ENCODE peak calls at places on chromosomes 12 and 14, in six cellular contexts. M is SK-N-SH, R is HCT116, C is GM23248, Z is fibroblast of lung, B is astrocyte. P is an unnamed sample. For H3K4me1, the result is how much of the 10 kb centered on the place peaks cover.

GRCh38 chr14:62844546-62844945 is 200.7 kb downstream of the KCNH5 start:
- DNase-seq in M (no peak), R (no peak), C (no peak), Z (no peak), B (no peak), P (no peak)

GRCh38 chr14:33589334-33589733 is 361.5 kb downstream of the EGLN3 start:
- DNase-seq in M (no peak), R (no peak), C (peak), Z (peak), B (peak), P (peak)

GRCh38 chr12:124428136-124428791 is 133.4 kb downstream of the RFLNA start:
- DNase-seq in M (peak), R (no peak), C (peak), Z (peak), B (peak), P (peak)

GRCh38 chr12:124452576-124453391 is 114.6 kb downstream of the NCOR2 start:
- DNase-seq in M (no peak), R (no peak), C (no peak), Z (no peak), B (no peak), P (no peak)

GRCh38 chr12:13962699-13963098 is 18.7 kb downstream of the GRIN2B start:
- DNase-seq in M (peak), R (peak), C (peak), Z (no peak), B (no peak), P (no peak)

GRCh38 chr14:44316647-44317432 is 190.2 kb downstream of the FSCB start:
- DNase-seq in M (no peak), R (peak), C (peak), Z (peak), B (peak), P (peak)

GRCh38 chr12:51976376-51977160 is 25.1 kb downstream of the ACVR1B start:
- DNase-seq in M (no peak), R (no peak), C (peak), Z (peak), B (peak), P (peak)

GRCh38 chr12:108236366-108236765 is 102.7 kb downstream of the CMKLR1 start:
- DNase-seq in M (no peak), R (no peak), C (no peak), Z (no peak), B (no peak), P (no peak)

GRCh38 chr12:43111608-43112007 is 440.4 kb downstream of the ADAMTS20 start:
- DNase-seq in M (no peak), R (no peak), C (no peak), Z (no peak), B (peak), P (no peak)

GRCh38 chr12:54723653-54724256 is 75.6 kb upstream of the DCD start:
- DNase-seq in M (no peak), R (peak), C (peak), Z (peak), B (no peak), P (peak)

GRCh38 chr12:53781218-53781801 is 29.5 kb upstream of the CISTR start:
- DNase-seq in M (no peak), R (no peak), C (no peak), Z (no peak), B (no peak), P (no peak)

GRCh38 chr12:68236421-68237059 is 10.9 kb upstream of the IL26 start:
- DNase-seq in M (no peak), R (no peak), C (peak), Z (no peak), B (no peak), P (peak)

GRCh38 chr12:118979763-118980406 is 1.5 kb upstream of the SRRM4 start:
- DNase-seq in M (peak), R (peak), C (peak), Z (peak), B (peak), P (peak)

GRCh38 chr14:97328743-97329142 is 531.6 kb downstream of the VRK1 start:
- DNase-seq in M (no peak), R (no peak), C (no peak), Z (no peak), B (no peak), P (no peak)

GRCh38 chr12:70920251-70920851 is at the start of gene PTPRR:
- DNase-seq in M (peak), R (no peak), C (no peak), Z (no peak), B (no peak), P (no peak)

GRCh38 chr12:65533177-65533883 is 254.8 kb downstream of the MSRB3 start:
- DNase-seq in M (no peak), R (peak), C (no peak), Z (peak), B (peak), P (no peak)

GRCh38 chr12:12946686-12947355 is 5.1 kb downstream of the GPRC5D start:
- DNase-seq in M (no peak), R (no peak), C (peak), Z (no peak), B (no peak), P (no peak)

GRCh38 chr12:41224066-41224465 is 35.9 kb downstream of the PDZRN4 start:
- DNase-seq in M (no peak), R (no peak), C (no peak), Z (no peak), B (no peak), P (no peak)
- H3K9ac ChIP-seq in M (no peak), R (no peak), C (no peak), Z (no peak), B (no peak), P (no peak)

GRCh38 chr12:80707830-80708534 is 548 bp downstream of the MYF6 start:
- DNase-seq in M (no peak), R (no peak), C (no peak), Z (no peak), B (peak), P (no peak)
- H3K4me3 ChIP-seq in M (no peak), R (no peak), C (no peak), Z (no peak), B (peak), P (peak)

DNA sequence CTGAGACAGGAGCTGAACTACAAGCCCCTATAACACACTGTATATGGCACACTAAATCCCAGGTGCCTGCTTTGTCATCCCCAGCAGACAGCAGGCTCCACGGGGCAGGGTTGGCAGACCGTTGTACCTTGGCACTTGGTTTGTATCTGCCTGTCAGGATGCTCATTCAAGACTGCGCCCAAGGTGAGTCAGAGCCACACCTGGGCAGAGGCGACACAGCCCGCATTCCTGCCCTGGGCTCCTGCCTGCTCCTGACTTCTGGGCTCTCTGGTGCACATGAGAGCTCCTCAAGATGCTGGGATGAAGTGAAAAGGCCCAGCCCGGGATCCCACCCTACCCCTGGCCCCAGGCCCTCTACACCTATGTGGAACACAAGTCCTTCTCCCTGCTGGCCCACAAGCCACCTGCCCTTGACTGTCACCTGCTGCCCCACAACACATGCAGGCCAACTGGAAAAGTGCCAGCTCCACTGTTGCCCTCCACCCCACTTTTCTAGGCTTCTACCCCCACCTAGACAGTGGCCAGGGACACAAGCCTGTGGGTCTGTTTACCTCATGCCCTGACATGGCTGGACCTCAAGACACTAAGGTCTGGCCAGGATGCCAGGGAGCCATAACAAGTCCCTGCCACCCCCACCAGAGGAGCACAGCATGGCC is 30.8 kb upstream of the PNMA1 start:
- DNase-seq in M (no peak), R (peak), C (no peak), Z (no peak), B (no peak), P (no peak)
- H3K4me1 ChIP-seq in M (half or more), R (half or more), C (half or more), Z (half or more), B (half or more), P (half or more)

DNA sequence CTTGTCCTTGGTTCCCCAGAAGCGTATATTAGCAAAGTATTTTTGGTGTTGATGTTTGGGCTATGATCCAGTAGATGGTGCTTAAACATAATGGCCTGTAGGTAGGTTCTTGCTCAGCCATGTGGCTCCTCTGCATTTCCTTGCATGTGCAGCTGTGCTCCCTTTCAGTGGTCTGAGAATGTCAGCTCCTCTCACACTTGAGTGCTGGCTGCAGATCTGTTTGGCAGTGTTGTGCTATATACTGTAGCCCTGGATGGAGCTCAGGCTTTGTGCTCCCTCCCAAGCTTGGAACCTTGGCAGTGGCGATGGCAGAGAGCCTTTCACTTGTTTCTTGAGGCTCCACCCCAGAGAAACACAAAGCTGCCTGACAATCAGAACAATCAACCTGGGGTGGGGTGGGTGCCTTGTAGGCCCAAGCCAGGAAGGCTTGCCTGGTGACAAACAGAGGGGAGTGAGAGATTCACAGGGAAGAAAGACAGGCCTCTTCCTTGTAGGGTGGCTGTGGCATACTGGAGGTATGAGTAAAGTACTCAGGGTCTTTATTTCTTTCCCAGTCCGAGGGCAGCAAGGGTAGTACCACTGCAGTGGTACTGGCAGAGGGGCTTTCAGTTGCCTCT is 255.3 kb downstream of the RAD51B start:
- DNase-seq in M (no peak), R (no peak), C (no peak), Z (peak), B (no peak), P (no peak)
- H3K9ac ChIP-seq in M (no peak), R (no peak), C (no peak), Z (no peak), B (no peak), P (no peak)

DNA sequence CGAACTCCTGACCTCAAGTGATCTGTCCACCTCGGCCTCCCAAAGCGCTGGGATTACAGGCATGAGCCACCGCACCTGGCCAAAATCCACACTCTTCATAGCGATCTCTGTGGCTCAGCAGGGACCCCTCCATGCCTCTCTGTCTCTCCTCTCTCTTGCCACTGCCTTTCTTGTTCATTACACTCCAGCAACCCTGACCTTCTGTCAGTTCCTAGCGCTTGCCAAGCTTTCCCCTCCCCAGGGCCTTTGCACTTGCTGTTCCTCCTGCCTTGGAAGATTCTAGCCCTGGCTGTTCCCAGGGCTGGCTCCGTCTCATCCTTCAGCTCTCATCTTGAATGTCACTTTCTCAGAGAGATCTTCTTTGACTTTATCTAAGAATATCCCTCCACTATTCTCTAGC is 39.0 kb upstream of the MAP1LC3B2 start:
- DNase-seq in M (no peak), R (no peak), C (no peak), Z (no peak), B (no peak), P (no peak)
- H3K4me3 ChIP-seq in M (no peak), R (no peak), C (peak), Z (no peak), B (no peak), P (no peak)